ENCODE peak calls at places on chromosomes 3 and 15, in six cellular contexts. I is NCI-H1092, K is dorsolateral prefrontal cortex, B is left cardiac atrium, R is NCI-H1417, N is foreskin fibroblast. D is an unnamed sample.

GRCh38 chr15:97502038-97502437 is 458.5 kb upstream of the ARRDC4 start:
- DNase-seq in I (no peak), N (peak; percentile 25), K (no peak), R (no peak), B (no peak), D (no peak)

GRCh38 chr3:16978234-16978920 is 93.6 kb downstream of the PLCL2 start:
- DNase-seq in K (no peak), R (no peak), I (no peak), B (no peak), N (peak; percentile 70), D (no peak)

GRCh38 chr3:42080452-42080872 is 10.7 kb upstream of the TRAK1 start:
- DNase-seq in I (no peak), K (no peak), R (no peak), N (peak; percentile 78), B (no peak), D (no peak)

GRCh38 chr15:40873625-40874561 is at the start of gene RHOV:
- DNase-seq in I (peak; percentile 24), N (peak; percentile 71), R (no peak), K (peak; percentile 76), B (peak; percentile 66), D (peak; percentile 68)

GRCh38 chr3:101542952-101543351 is 18.7 kb upstream of the TRMT10C start:
- DNase-seq in N (no peak), R (no peak), K (no peak), B (no peak), I (no peak), D (no peak)

GRCh38 chr3:88219138-88219792 is 69.5 kb downstream of the C3orf38 start:
- DNase-seq in K (peak; percentile 50), I (peak; percentile 53), N (peak; percentile 64), B (no peak), R (peak; percentile 61), D (peak; percentile 71)

GRCh38 chr3:42257007-42257406 is 9.0 kb downstream of the CCK start:
- DNase-seq in R (no peak), N (no peak), K (no peak), B (no peak), I (no peak), D (no peak)

GRCh38 chr3:83011471-83011870 is 1250.0 kb upstream of the GBE1 start:
- DNase-seq in N (peak; percentile 16), R (peak; percentile 53), B (no peak), K (no peak), I (no peak), D (no peak)

GRCh38 chr3:9067352-9067975 is 104.2 kb upstream of the RAD18 start:
- DNase-seq in B (peak; percentile 39), N (peak; percentile 78), R (peak; percentile 7), I (peak; percentile 11), K (no peak), D (peak; percentile 76)

GRCh38 chr3:33799202-33799551 is 747 bp downstream of the PDCD6IP start:
- DNase-seq in R (no peak), K (no peak), N (no peak), B (no peak), I (no peak), D (no peak)

GRCh38 chr15:69074843-69075224 is 60.3 kb downstream of the NOX5 start:
- DNase-seq in I (no peak), N (no peak), R (peak; percentile 59), B (no peak), K (no peak), D (no peak)

GRCh38 chr15:26628879-26629529 is 143.9 kb downstream of the GABRB3 start:
- DNase-seq in N (peak; percentile 65), K (peak; percentile 60), R (peak; percentile 90), B (peak; percentile 73), I (no peak), D (peak; percentile 85)

GRCh38 chr15:60972866-60973265 is 256.2 kb downstream of the RORA start:
- DNase-seq in R (no peak), K (no peak), I (no peak), B (no peak), N (peak; percentile 88), D (no peak)

GRCh38 chr15:67183443-67184169 is 70.9 kb downstream of the AAGAB start:
- DNase-seq in N (peak; percentile 89), K (no peak), B (no peak), R (no peak), I (no peak), D (no peak)

GRCh38 chr3:194277547-194278091 is 73.5 kb downstream of the CPN2 start:
- DNase-seq in B (peak; percentile 76), K (peak; percentile 44), I (no peak), N (peak; percentile 50), R (no peak), D (peak; percentile 74)

GRCh38 chr3:179093807-179094206 is 22.2 kb upstream of the ZMAT3 start:
- DNase-seq in K (no peak), I (no peak), R (no peak), N (no peak), B (no peak), D (no peak)

GRCh38 chr15:89486726-89487050 is 9.7 kb downstream of the RHCG start:
- DNase-seq in K (peak; percentile 76), R (no peak), N (no peak), B (no peak), I (no peak), D (peak; percentile 22)

GRCh38 chr15:90174140-90174891 is 26.8 kb upstream of the SEMA4B start:
- DNase-seq in R (no peak), N (peak; percentile 41), B (peak; percentile 93), I (peak; percentile 74), K (peak; percentile 92), D (peak; percentile 97)

GRCh38 chr3:50862221-50862620 is 187.5 kb downstream of the DOCK3 start:
- DNase-seq in N (no peak), B (no peak), K (no peak), I (no peak), R (no peak), D (no peak)

GRCh38 chr15:41881550-41881924 is 12.3 kb downstream of the SPTBN5 start:
- DNase-seq in N (no peak), B (no peak), I (no peak), K (no peak), R (no peak), D (no peak)

GRCh38 chr3:187978433-187979011 is 175.4 kb upstream of the LPP start:
- DNase-seq in K (no peak), R (no peak), B (no peak), N (no peak), I (no peak), D (no peak)

GRCh38 chr15:70198441-70199123 is 100.9 kb upstream of the TLE3 start:
- DNase-seq in B (no peak), R (no peak), K (no peak), I (no peak), N (no peak), D (no peak)

GRCh38 chr3:70822777-70823176 is 510.3 kb upstream of the MDFIC2 start:
- DNase-seq in R (peak; percentile 60), N (no peak), B (no peak), I (no peak), K (no peak), D (no peak)

GRCh38 chr3:187994221-187995085 is 159.5 kb upstream of the LPP start:
- DNase-seq in R (no peak), B (no peak), N (peak; percentile 80), K (no peak), I (no peak), D (no peak)

GRCh38 chr15:58517252-58517681 is 85.5 kb downstream of the LIPC start:
- DNase-seq in B (no peak), K (no peak), R (no peak), I (no peak), N (no peak), D (no peak)

GRCh38 chr3:139537325-139537724 is 2.2 kb downstream of the RBP1 start:
- DNase-seq in B (no peak), R (no peak), N (peak; percentile 27), I (no peak), K (no peak), D (no peak)

D was measured in testis.